ENCODE peak calls at places on chromosomes 4 and X, in eight cellular contexts. J is CD4-positive, CD25-positive, alpha-beta regulatory T cell; G is SK-N-SH treated with all-trans-retinoic acid at 6 μM for 48 hours; W is Right ventricle myocardium inferior; Q is right cardiac atrium; H is aorta; X is central memory CD8-positive, alpha-beta T cell; V is omental fat pad. S is an unnamed sample.

GRCh38 chrX:154401918-154402621 is 3.9 kb downstream of the RPL10 start:
- ATAC-seq in J (no peak), G (peak; percentile 8), W (no peak), Q (no peak), H (no peak), X (no peak), V (no peak), S (no peak)

GRCh38 chr4:73573794-73574528 is 46.3 kb downstream of the RASSF6 start:
- ATAC-seq in J (no peak), G (peak; percentile 86), W (no peak), Q (peak; percentile 55), H (peak; percentile 66), X (no peak), V (peak; percentile 41), S (peak; percentile 48)

GRCh38 chr4:123453006-123453685 is 56.6 kb downstream of the SPRY1 start:
- ATAC-seq in J (no peak), G (peak; percentile 58), W (no peak), Q (no peak), H (no peak), X (no peak), V (no peak), S (no peak)

GRCh38 chrX:71111851-71112468 is 583 bp upstream of the IL2RG start:
- ATAC-seq in J (peak; percentile 1), G (no peak), W (no peak), Q (no peak), H (no peak), X (peak; percentile 55), V (no peak), S (no peak)

GRCh38 chr4:159398236-159398638 is 295.4 kb downstream of the RAPGEF2 start:
- ATAC-seq in J (no peak), G (no peak), W (peak; percentile 74), Q (peak; percentile 80), H (peak; percentile 63), X (no peak), V (no peak), S (no peak)

GRCh38 chr4:118762753-118763477 is 73.0 kb downstream of the SEC24D start:
- ATAC-seq in J (no peak), G (peak; percentile 5), W (no peak), Q (no peak), H (no peak), X (no peak), V (peak; percentile 35), S (no peak)

GRCh38 chr4:151266542-151266941 is 10.4 kb upstream of the PRSS48 start:
- ATAC-seq in J (no peak), G (no peak), W (no peak), Q (no peak), H (no peak), X (no peak), V (no peak), S (no peak)

GRCh38 chr4:121041307-121042090 is 30.8 kb downstream of the NDNF start:
- ATAC-seq in J (peak; percentile 74), G (no peak), W (no peak), Q (no peak), H (no peak), X (peak; percentile 60), V (no peak), S (no peak)

GRCh38 chr4:173252024-173252935 is 81.9 kb downstream of the HMGB2 start:
- ATAC-seq in J (peak; percentile 28), G (peak; percentile 96), W (peak; percentile 93), Q (peak; percentile 86), H (peak; percentile 71), X (no peak), V (peak; percentile 96), S (peak; percentile 73)

GRCh38 chr4:101304916-101305315 is 42.4 kb downstream of the PPP3CA start:
- ATAC-seq in J (no peak), G (no peak), W (no peak), Q (peak; percentile 47), H (no peak), X (no peak), V (no peak), S (no peak)

GRCh38 chr4:182716207-182716606 is 201.0 kb downstream of the DCTD start:
- ATAC-seq in J (no peak), G (no peak), W (no peak), Q (no peak), H (no peak), X (no peak), V (no peak), S (no peak)

GRCh38 chr4:75698162-75698962 is 25.2 kb upstream of the G3BP2 start:
- ATAC-seq in J (peak; percentile 62), G (no peak), W (no peak), Q (no peak), H (no peak), X (peak; percentile 55), V (no peak), S (peak; percentile 58)

GRCh38 chr4:10006604-10007435 is 14.5 kb downstream of the SLC2A9 start:
- ATAC-seq in J (no peak), G (no peak), W (peak; percentile 24), Q (peak; percentile 52), H (peak; percentile 63), X (no peak), V (peak; percentile 17), S (peak; percentile 50)

GRCh38 chr4:182818926-182819730 is 98.1 kb downstream of the DCTD start:
- ATAC-seq in J (no peak), G (no peak), W (no peak), Q (no peak), H (no peak), X (no peak), V (no peak), S (no peak)

S was measured in gastroesophageal sphincter.